ENCODE peak calls at places on chromosomes 4 and X, in nine cellular contexts. One of them, this sample, is unnamed.

GRCh38 chr4:21811576-21811975 is 137.0 kb downstream of the KCNIP4 start:
- DNase-seq in HAP-1: no peak
- DNase-seq in COR-L47: no peak
- DNase-seq in hippocampal formation: no peak
- DNase-seq in HFF-Myc: no peak
- DNase-seq in T-helper 17 cell: no peak
- DNase-seq in CD8-positive, alpha-beta memory T cell: no peak
- DNase-seq in activated CD4-positive, alpha-beta T cell treated with anti-CD3 and anti-CD28 coated beads, Interleukin-2, amount 50 U/mL, for 1 hour: no peak
- DNase-seq in stimulated activated CD4-positive, alpha-beta T cell treated with anti-CD3 and anti-CD28 coated beads, Interleukin-15, amount 100 ng/mL, for 1 hour: no peak
- DNase-seq in this sample: no peak

GRCh38 chr4:54493862-54494261 is 163.9 kb upstream of the KIT start:
- DNase-seq in CD8-positive, alpha-beta memory T cell: no peak
- DNase-seq in hippocampal formation: no peak
- DNase-seq in HFF-Myc: no peak
- DNase-seq in T-helper 17 cell: no peak
- DNase-seq in stimulated activated CD4-positive, alpha-beta T cell treated with anti-CD3 and anti-CD28 coated beads, Interleukin-15, amount 100 ng/mL, for 1 hour: no peak
- DNase-seq in activated CD4-positive, alpha-beta T cell treated with anti-CD3 and anti-CD28 coated beads, Interleukin-2, amount 50 U/mL, for 1 hour: no peak
- DNase-seq in COR-L47: no peak
- DNase-seq in HAP-1: no peak
- DNase-seq in this sample: no peak

GRCh38 chr4:76723916-76724315 is 174.0 kb downstream of the SOWAHB start:
- DNase-seq in hippocampal formation: no peak
- DNase-seq in HFF-Myc: no peak
- DNase-seq in COR-L47: no peak
- DNase-seq in stimulated activated CD4-positive, alpha-beta T cell treated with anti-CD3 and anti-CD28 coated beads, Interleukin-15, amount 100 ng/mL, for 1 hour: no peak
- DNase-seq in activated CD4-positive, alpha-beta T cell treated with anti-CD3 and anti-CD28 coated beads, Interleukin-2, amount 50 U/mL, for 1 hour: no peak
- DNase-seq in T-helper 17 cell: no peak
- DNase-seq in HAP-1: no peak
- DNase-seq in CD8-positive, alpha-beta memory T cell: no peak
- DNase-seq in this sample: no peak

GRCh38 chrX:114152130-114152529 is 431.8 kb upstream of the HTR2C start:
- DNase-seq in hippocampal formation: no peak
- DNase-seq in activated CD4-positive, alpha-beta T cell treated with anti-CD3 and anti-CD28 coated beads, Interleukin-2, amount 50 U/mL, for 1 hour: no peak
- DNase-seq in COR-L47: no peak
- DNase-seq in CD8-positive, alpha-beta memory T cell: no peak
- DNase-seq in HFF-Myc: no peak
- DNase-seq in T-helper 17 cell: no peak
- DNase-seq in stimulated activated CD4-positive, alpha-beta T cell treated with anti-CD3 and anti-CD28 coated beads, Interleukin-15, amount 100 ng/mL, for 1 hour: no peak
- DNase-seq in HAP-1: no peak
- DNase-seq in this sample: no peak

GRCh38 chr4:32560306-32560705 is 1840.1 kb downstream of the PCDH7 start:
- DNase-seq in COR-L47: no peak
- DNase-seq in CD8-positive, alpha-beta memory T cell: no peak
- DNase-seq in HFF-Myc: no peak
- DNase-seq in stimulated activated CD4-positive, alpha-beta T cell treated with anti-CD3 and anti-CD28 coated beads, Interleukin-15, amount 100 ng/mL, for 1 hour: no peak
- DNase-seq in HAP-1: no peak
- DNase-seq in hippocampal formation: no peak
- DNase-seq in T-helper 17 cell: no peak
- DNase-seq in activated CD4-positive, alpha-beta T cell treated with anti-CD3 and anti-CD28 coated beads, Interleukin-2, amount 50 U/mL, for 1 hour: no peak
- DNase-seq in this sample: no peak

GRCh38 chr4:136687596-136687995 is 844.7 kb downstream of the PCDH18 start:
- DNase-seq in stimulated activated CD4-positive, alpha-beta T cell treated with anti-CD3 and anti-CD28 coated beads, Interleukin-15, amount 100 ng/mL, for 1 hour: no peak
- DNase-seq in CD8-positive, alpha-beta memory T cell: no peak
- DNase-seq in T-helper 17 cell: no peak
- DNase-seq in HFF-Myc: no peak
- DNase-seq in hippocampal formation: no peak
- DNase-seq in activated CD4-positive, alpha-beta T cell treated with anti-CD3 and anti-CD28 coated beads, Interleukin-2, amount 50 U/mL, for 1 hour: no peak
- DNase-seq in COR-L47: no peak
- DNase-seq in HAP-1: peak
- DNase-seq in this sample: no peak

GRCh38 chr4:13833171-13833804 is 205.8 kb upstream of the BOD1L1 start:
- DNase-seq in hippocampal formation: no peak
- DNase-seq in stimulated activated CD4-positive, alpha-beta T cell treated with anti-CD3 and anti-CD28 coated beads, Interleukin-15, amount 100 ng/mL, for 1 hour: no peak
- DNase-seq in HAP-1: no peak
- DNase-seq in HFF-Myc: no peak
- DNase-seq in CD8-positive, alpha-beta memory T cell: no peak
- DNase-seq in COR-L47: no peak
- DNase-seq in T-helper 17 cell: no peak
- DNase-seq in activated CD4-positive, alpha-beta T cell treated with anti-CD3 and anti-CD28 coated beads, Interleukin-2, amount 50 U/mL, for 1 hour: no peak
- DNase-seq in this sample: no peak

GRCh38 chr4:72631296-72631695 is 62.3 kb upstream of the ADAMTS3 start:
- DNase-seq in HFF-Myc: peak
- DNase-seq in hippocampal formation: no peak
- DNase-seq in COR-L47: no peak
- DNase-seq in stimulated activated CD4-positive, alpha-beta T cell treated with anti-CD3 and anti-CD28 coated beads, Interleukin-15, amount 100 ng/mL, for 1 hour: no peak
- DNase-seq in activated CD4-positive, alpha-beta T cell treated with anti-CD3 and anti-CD28 coated beads, Interleukin-2, amount 50 U/mL, for 1 hour: no peak
- DNase-seq in HAP-1: no peak
- DNase-seq in CD8-positive, alpha-beta memory T cell: no peak
- DNase-seq in T-helper 17 cell: no peak
- DNase-seq in this sample: no peak

GRCh38 chrX:41209853-41210252 is 124.1 kb upstream of the DDX3X start:
- DNase-seq in hippocampal formation: no peak
- DNase-seq in HAP-1: no peak
- DNase-seq in stimulated activated CD4-positive, alpha-beta T cell treated with anti-CD3 and anti-CD28 coated beads, Interleukin-15, amount 100 ng/mL, for 1 hour: no peak
- DNase-seq in COR-L47: no peak
- DNase-seq in T-helper 17 cell: no peak
- DNase-seq in CD8-positive, alpha-beta memory T cell: no peak
- DNase-seq in activated CD4-positive, alpha-beta T cell treated with anti-CD3 and anti-CD28 coated beads, Interleukin-2, amount 50 U/mL, for 1 hour: no peak
- DNase-seq in HFF-Myc: no peak
- DNase-seq in this sample: no peak

GRCh38 chrX:22395372-22395771 is 122.7 kb downstream of the CBLL2 start:
- DNase-seq in stimulated activated CD4-positive, alpha-beta T cell treated with anti-CD3 and anti-CD28 coated beads, Interleukin-15, amount 100 ng/mL, for 1 hour: no peak
- DNase-seq in activated CD4-positive, alpha-beta T cell treated with anti-CD3 and anti-CD28 coated beads, Interleukin-2, amount 50 U/mL, for 1 hour: no peak
- DNase-seq in HAP-1: no peak
- DNase-seq in T-helper 17 cell: no peak
- DNase-seq in CD8-positive, alpha-beta memory T cell: no peak
- DNase-seq in HFF-Myc: no peak
- DNase-seq in hippocampal formation: no peak
- DNase-seq in COR-L47: no peak
- DNase-seq in this sample: no peak

GRCh38 chrX:152601848-152602616 is 35.7 kb upstream of the GABRQ start:
- DNase-seq in HFF-Myc: no peak
- DNase-seq in T-helper 17 cell: no peak
- DNase-seq in hippocampal formation: no peak
- DNase-seq in COR-L47: peak
- DNase-seq in activated CD4-positive, alpha-beta T cell treated with anti-CD3 and anti-CD28 coated beads, Interleukin-2, amount 50 U/mL, for 1 hour: no peak
- DNase-seq in CD8-positive, alpha-beta memory T cell: no peak
- DNase-seq in HAP-1: peak
- DNase-seq in stimulated activated CD4-positive, alpha-beta T cell treated with anti-CD3 and anti-CD28 coated beads, Interleukin-15, amount 100 ng/mL, for 1 hour: no peak
- DNase-seq in this sample: no peak

GRCh38 chr4:163755013-163755412 is 260.5 kb downstream of the TMA16 start:
- DNase-seq in hippocampal formation: no peak
- DNase-seq in activated CD4-positive, alpha-beta T cell treated with anti-CD3 and anti-CD28 coated beads, Interleukin-2, amount 50 U/mL, for 1 hour: no peak
- DNase-seq in HAP-1: peak
- DNase-seq in CD8-positive, alpha-beta memory T cell: no peak
- DNase-seq in COR-L47: peak
- DNase-seq in stimulated activated CD4-positive, alpha-beta T cell treated with anti-CD3 and anti-CD28 coated beads, Interleukin-15, amount 100 ng/mL, for 1 hour: no peak
- DNase-seq in HFF-Myc: no peak
- DNase-seq in T-helper 17 cell: no peak
- DNase-seq in this sample: no peak

This sample was measured in putamen.